ENCODE peak calls at places on chromosomes 12 and 14, in eight cellular contexts. I, Y, H, A, R, T, E and K are unnamed samples.

GRCh38 chr14:24883571-24883970 is 166.4 kb downstream of the STXBP6 start:
- DNase-seq in I (no peak), Y (no peak), H (no peak), A (no peak), R (no peak), T (no peak), E (peak; percentile 29), K (peak; percentile 23)

GRCh38 chr14:90981658-90982057 is 78.8 kb downstream of the RPS6KA5 start:
- DNase-seq in I (no peak), Y (no peak), H (no peak), A (no peak), R (no peak), T (no peak), E (no peak), K (no peak)

GRCh38 chr14:32021341-32021740 is 55.8 kb upstream of the ARHGAP5 start:
- DNase-seq in I (no peak), Y (no peak), H (no peak), A (no peak), R (no peak), T (no peak), E (no peak), K (no peak)

GRCh38 chr12:83461326-83461985 is 774.8 kb downstream of the TMTC2 start:
- DNase-seq in I (no peak), Y (no peak), H (no peak), A (peak; percentile 70), R (no peak), T (no peak), E (no peak), K (peak; percentile 0)

GRCh38 chr14:27327095-27327494 is 729.3 kb upstream of the NOVA1 start:
- DNase-seq in I (no peak), Y (no peak), H (no peak), A (no peak), R (no peak), T (no peak), E (no peak), K (no peak)

GRCh38 chr14:59321184-59321952 is 132.9 kb downstream of the DAAM1 start:
- DNase-seq in I (no peak), Y (no peak), H (peak; percentile 52), A (peak; percentile 64), R (no peak), T (no peak), E (peak; percentile 70), K (peak; percentile 80)

GRCh38 chr12:69388371-69388770 is 28.8 kb downstream of the YEATS4 start:
- DNase-seq in I (peak; percentile 68), Y (peak; percentile 34), H (peak; percentile 81), A (peak; percentile 85), R (no peak), T (no peak), E (peak; percentile 77), K (peak; percentile 87)

GRCh38 chr12:77224346-77224745 is 159.0 kb upstream of the E2F7 start:
- DNase-seq in I (no peak), Y (no peak), H (no peak), A (no peak), R (peak; percentile 86), T (no peak), E (no peak), K (no peak)

GRCh38 chr14:32075636-32076277 is 1.3 kb upstream of the ARHGAP5 start:
- DNase-seq in I (peak; percentile 32), Y (no peak), H (peak; percentile 2), A (peak; percentile 31), R (no peak), T (no peak), E (peak; percentile 18), K (peak; percentile 20)

GRCh38 chr12:23899434-23899833 is 50.0 kb downstream of the SOX5 start:
- DNase-seq in I (no peak), Y (no peak), H (no peak), A (peak; percentile 22), R (no peak), T (no peak), E (no peak), K (peak; percentile 11)

GRCh38 chr12:66776974-66777373 is 98.1 kb upstream of the GRIP1 start:
- DNase-seq in I (no peak), Y (no peak), H (no peak), A (no peak), R (no peak), T (no peak), E (no peak), K (no peak)

GRCh38 chr14:61563162-61563511 is 132.2 kb upstream of the HIF1A start:
- DNase-seq in I (no peak), Y (no peak), H (no peak), A (no peak), R (no peak), T (no peak), E (no peak), K (no peak)

GRCh38 chr14:61565181-61565580 is 130.1 kb upstream of the HIF1A start:
- DNase-seq in I (no peak), Y (no peak), H (peak; percentile 41), A (no peak), R (no peak), T (no peak), E (peak; percentile 74), K (no peak)

GRCh38 chr14:61565836-61566536 is 129.3 kb upstream of the HIF1A start:
- DNase-seq in I (peak; percentile 70), Y (no peak), H (peak; percentile 97), A (peak; percentile 94), R (no peak), T (no peak), E (peak; percentile 92), K (peak; percentile 93)

GRCh38 chr14:61563880-61564622 is 131.3 kb upstream of the HIF1A start:
- DNase-seq in I (no peak), Y (no peak), H (no peak), A (no peak), R (no peak), T (no peak), E (no peak), K (no peak)

GRCh38 chr14:61564623-61565091 is 130.7 kb upstream of the HIF1A start:
- DNase-seq in I (peak; percentile 84), Y (peak; percentile 76), H (peak; percentile 97), A (peak; percentile 91), R (no peak), T (no peak), E (peak; percentile 96), K (peak; percentile 92)
- TF ChIP-seq CTCF in I (no peak), Y (no peak), H (peak; percentile 16), A (no peak), R (no peak), T (no peak), E (no peak), K (no peak)

GRCh38 chr14:92473947-92474535 is 39.5 kb upstream of the RIN3 start:
- DNase-seq in I (peak; percentile 18), Y (no peak), H (peak; percentile 16), A (no peak), R (no peak), T (no peak), E (no peak), K (no peak)
- TF ChIP-seq CTCF in I (no peak), Y (no peak), H (no peak), A (no peak), R (no peak), T (no peak), E (no peak), K (no peak)

GRCh38 chr12:79407671-79408622 is 282.8 kb downstream of the PAWR start:
- DNase-seq in I (peak; percentile 85), Y (peak; percentile 63), H (peak; percentile 91), A (peak; percentile 87), R (peak; percentile 90), T (no peak), E (peak; percentile 92), K (peak; percentile 92)
- TF ChIP-seq CTCF in I (peak; percentile 89), Y (peak; percentile 54), H (peak; percentile 97), A (peak; percentile 89), R (peak; percentile 89), T (peak; percentile 63), E (peak; percentile 91), K (peak; percentile 90)

DNA sequence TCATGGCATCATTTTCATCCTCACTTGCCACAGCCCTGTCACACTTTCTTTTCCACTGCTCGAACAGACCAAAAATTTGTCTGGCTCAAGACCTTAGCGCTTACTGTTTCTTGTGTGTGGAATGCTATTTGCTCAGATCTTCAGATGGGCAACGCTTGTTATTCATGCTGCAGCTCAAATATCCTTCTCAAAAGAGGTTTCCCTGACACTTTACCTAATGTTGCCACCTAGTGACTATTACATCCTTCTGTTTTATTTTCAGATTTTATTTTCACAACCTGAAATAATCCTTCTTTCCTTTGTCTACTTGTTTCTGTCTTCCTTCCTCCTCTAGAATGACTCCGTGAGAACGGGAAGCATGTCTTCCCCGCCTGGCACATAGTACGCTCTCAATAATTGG is 5.6 kb downstream of the FBXO33 start:
- DNase-seq in I (peak; percentile 51), Y (no peak), H (peak; percentile 59), A (peak; percentile 58), R (no peak), T (no peak), E (peak; percentile 78), K (peak; percentile 74)
- TF ChIP-seq CTCF in I (peak; percentile 54), Y (peak; percentile 25), H (peak; percentile 46), A (peak; percentile 29), R (peak; percentile 50), T (no peak), E (peak; percentile 40), K (peak; percentile 33)

GRCh38 chr14:22837750-22838538 is 1.6 kb downstream of the MMP14 start:
- DNase-seq in I (no peak), Y (no peak), H (peak; percentile 33), A (peak; percentile 71), R (peak; percentile 78), T (no peak), E (peak; percentile 60), K (peak; percentile 61)

GRCh38 chr14:22838631-22839041 is 2.3 kb downstream of the MMP14 start:
- DNase-seq in I (no peak), Y (no peak), H (peak; percentile 66), A (peak; percentile 73), R (no peak), T (no peak), E (peak; percentile 83), K (peak; percentile 75)

GRCh38 chr14:22837059-22837749 is 819 bp downstream of the MMP14 start:
- DNase-seq in I (no peak), Y (no peak), H (peak; percentile 63), A (peak; percentile 46), R (peak; percentile 80), T (no peak), E (peak; percentile 63), K (peak; percentile 59)

GRCh38 chr14:22835505-22835904 is 880 bp upstream of the MMP14 start:
- DNase-seq in I (no peak), Y (no peak), H (no peak), A (no peak), R (no peak), T (no peak), E (no peak), K (no peak)

GRCh38 chr14:22836301-22837058 is at the start of gene MMP14:
- DNase-seq in I (no peak), Y (no peak), H (peak; percentile 89), A (peak; percentile 94), R (peak; percentile 87), T (peak; percentile 77), E (peak; percentile 91), K (peak; percentile 91)
- TF ChIP-seq CTCF in I (no peak), Y (peak; percentile 12), H (peak; percentile 68), A (peak; percentile 60), R (peak; percentile 64), T (peak; percentile 55), E (peak; percentile 65), K (peak; percentile 52)